ENCODE peak calls at places on chromosomes 16 and 17, in ten cellular contexts. Z is Right ventricle myocardium superior; I is iPS DF 19.7; B is cardiac muscle cell; V is activated CD8-positive, alpha-beta T cell treated with anti-CD3 and anti-CD28 coated beads for 36 hours; L is left lung; U is heart right ventricle; J is NCI-H1694; K is activated CD4-positive, alpha-beta T cell treated with anti-CD3 and anti-CD28 coated beads, Interleukin-2, amount 50 U/mL, for 48 hours; S is NCI-H2029. T is an unnamed sample.

GRCh38 chr17:71035226-71035625 is 865.9 kb downstream of the KCNJ2 start:
- DNase-seq in U (no peak), S (no peak), L (no peak), B (no peak), K (no peak), V (no peak), I (no peak), J (no peak), Z (no peak), T (no peak)

GRCh38 chr16:57976331-57976796 is 5.4 kb upstream of the CNGB1 start:
- DNase-seq in L (no peak), B (no peak), S (no peak), Z (no peak), U (no peak), J (no peak), I (no peak), V (no peak), K (no peak), T (no peak)

GRCh38 chr16:50196736-50197135 is 43.6 kb downstream of the TENT4B start:
- DNase-seq in B (no peak), Z (no peak), I (no peak), S (no peak), L (no peak), K (no peak), V (peak), J (no peak), U (no peak), T (no peak)

GRCh38 chr17:61179316-61179715 is 220.3 kb upstream of the TBX2 start:
- DNase-seq in V (no peak), S (no peak), U (no peak), L (no peak), Z (no peak), B (peak), J (no peak), K (no peak), I (no peak), T (no peak)

GRCh38 chr16:74626741-74627416 is 20.0 kb upstream of the GLG1 start:
- DNase-seq in B (no peak), K (no peak), V (peak), L (no peak), Z (no peak), U (no peak), I (no peak), S (no peak), J (no peak), T (no peak)

GRCh38 chr16:6265956-6266355 is 1066.7 kb upstream of the RBFOX1 start:
- DNase-seq in U (no peak), I (no peak), K (no peak), S (no peak), V (no peak), J (no peak), Z (no peak), L (no peak), B (no peak), T (no peak)

GRCh38 chr16:4373909-4374742 is 2.5 kb downstream of the VASN start:
- DNase-seq in U (peak), J (no peak), I (no peak), K (no peak), B (peak), V (no peak), S (no peak), L (peak), Z (peak), T (peak)

GRCh38 chr17:47330548-47330947 is 6.8 kb downstream of the EFCAB13 start:
- DNase-seq in V (no peak), K (no peak), J (no peak), S (no peak), U (no peak), B (no peak), I (no peak), Z (no peak), L (no peak), T (no peak)

GRCh38 chr17:67164298-67164697 is 80.7 kb downstream of the HELZ start:
- DNase-seq in I (no peak), Z (no peak), S (no peak), V (no peak), L (no peak), J (no peak), K (no peak), B (no peak), U (no peak), T (no peak)

GRCh38 chr16:53529529-53529928 is 26.5 kb upstream of the AKTIP start:
- DNase-seq in U (no peak), V (no peak), L (no peak), J (no peak), B (no peak), Z (no peak), K (no peak), S (no peak), I (no peak), T (no peak)

GRCh38 chr17:28404812-28405570 is 1.0 kb downstream of the SLC46A1 start:
- DNase-seq in V (no peak), S (no peak), K (no peak), I (no peak), L (no peak), Z (peak), B (no peak), J (no peak), U (no peak), T (no peak)

GRCh38 chr16:86959729-86960128 is 357.5 kb downstream of the C16orf95 start:
- DNase-seq in U (no peak), B (no peak), S (no peak), J (no peak), L (no peak), V (no peak), Z (no peak), K (no peak), I (no peak), T (no peak)

GRCh38 chr16:1688807-1689560 is 10.9 kb downstream of the JPT2 start:
- DNase-seq in U (no peak), V (no peak), K (no peak), L (peak), Z (no peak), S (no peak), J (no peak), B (no peak), I (no peak), T (no peak)

GRCh38 chr16:77157773-77158172 is 33.2 kb upstream of the MON1B start:
- DNase-seq in Z (no peak), U (no peak), V (no peak), L (no peak), S (no peak), K (no peak), B (no peak), J (no peak), I (no peak), T (no peak)

GRCh38 chr16:87352818-87353217 is 30.8 kb downstream of the FBXO31 start:
- DNase-seq in K (no peak), B (no peak), V (no peak), I (no peak), L (no peak), Z (peak), S (no peak), U (no peak), J (no peak), T (no peak)

GRCh38 chr17:13024526-13025263 is 6.9 kb upstream of the ELAC2 start:
- DNase-seq in U (peak), I (no peak), S (peak), V (peak), J (peak), B (peak), K (peak), L (peak), Z (peak), T (peak)

GRCh38 chr17:42286411-42287295 is 1.6 kb upstream of the STAT5A start:
- DNase-seq in J (no peak), V (peak), L (peak), S (no peak), K (no peak), I (no peak), U (peak), Z (peak), B (no peak), T (peak)

GRCh38 chr16:89720859-89721643 is at the start of the genes VPS9D1 and ZNF276:
- DNase-seq in S (peak), Z (peak), K (peak), U (peak), B (peak), J (peak), V (peak), L (peak), I (no peak), T (peak)

GRCh38 chr17:74987909-74988711 is 678 bp downstream of the CDR2L start:
- DNase-seq in K (peak), I (no peak), L (peak), U (peak), S (no peak), V (peak), Z (peak), B (peak), J (no peak), T (peak)

GRCh38 chr16:31876955-31877828 is 3.6 kb downstream of the ZNF267 start:
- DNase-seq in L (no peak), V (peak), J (no peak), K (no peak), U (no peak), Z (no peak), B (no peak), S (no peak), I (no peak), T (no peak)

GRCh38 chr17:48375356-48375755 is 54.7 kb downstream of the SKAP1 start:
- DNase-seq in V (no peak), L (no peak), I (no peak), B (no peak), K (no peak), S (no peak), Z (no peak), U (no peak), J (no peak), T (no peak)

GRCh38 chr16:66361604-66362135 is 4.8 kb upstream of the CDH5 start:
- DNase-seq in B (no peak), L (no peak), I (no peak), U (no peak), S (no peak), J (no peak), V (no peak), Z (no peak), K (no peak), T (no peak)

GRCh38 chr16:1945559-1946391 is 2.8 kb upstream of the MSRB1 start:
- DNase-seq in L (no peak), U (no peak), B (no peak), Z (no peak), J (no peak), K (no peak), V (no peak), I (no peak), S (no peak), T (no peak)

GRCh38 chr17:73304971-73305786 is 6.6 kb downstream of the CDC42EP4 start:
- DNase-seq in S (peak), K (no peak), I (no peak), L (peak), U (peak), B (peak), Z (peak), J (no peak), V (no peak), T (peak)

GRCh38 chr17:80279895-80280294 is 19.2 kb downstream of the RNF213 start:
- DNase-seq in Z (peak), U (peak), V (no peak), B (no peak), S (no peak), I (no peak), J (no peak), L (peak), K (no peak), T (peak)

GRCh38 chr16:3578610-3579551 is 1.7 kb upstream of the NLRC3 start:
- DNase-seq in Z (no peak), V (peak), I (no peak), U (no peak), L (no peak), S (no peak), J (no peak), B (no peak), K (peak), T (peak)

GRCh38 chr16:53899471-53899870 is 195.5 kb downstream of the FTO start:
- DNase-seq in K (no peak), J (no peak), U (no peak), V (no peak), B (no peak), L (no peak), S (no peak), Z (no peak), I (no peak), T (no peak)

GRCh38 chr17:58679263-58680037 is 12.4 kb downstream of the TEX14 start:
- DNase-seq in V (no peak), L (no peak), Z (no peak), U (no peak), J (no peak), I (peak), K (no peak), S (no peak), B (no peak), T (no peak)

GRCh38 chr17:65434251-65434650 is 127.2 kb downstream of the AXIN2 start:
- DNase-seq in U (no peak), Z (no peak), I (no peak), L (no peak), K (no peak), S (no peak), B (no peak), J (no peak), V (no peak), T (no peak)

GRCh38 chr16:14364386-14365199 is 265.5 kb downstream of the PARN start:
- DNase-seq in U (no peak), S (no peak), J (no peak), L (peak), K (no peak), B (no peak), I (no peak), V (no peak), Z (no peak), T (no peak)

GRCh38 chr17:55053855-55054254 is 85.3 kb downstream of the STXBP4 start:
- DNase-seq in I (no peak), V (no peak), S (no peak), J (peak), Z (no peak), U (no peak), B (no peak), L (no peak), K (no peak), T (no peak)

GRCh38 chr17:9098242-9098641 is 76.9 kb downstream of the NTN1 start:
- DNase-seq in J (no peak), K (no peak), I (no peak), S (no peak), U (no peak), B (no peak), V (no peak), L (no peak), Z (no peak), T (no peak)

GRCh38 chr16:17556276-17557052 is 85.7 kb upstream of the XYLT1 start:
- DNase-seq in K (no peak), B (peak), S (no peak), I (no peak), U (no peak), L (no peak), V (peak), J (peak), Z (no peak), T (no peak)

GRCh38 chr17:43840814-43841213 is 6.2 kb upstream of the CD300LG start:
- DNase-seq in K (no peak), J (no peak), L (no peak), Z (no peak), B (peak), V (no peak), I (no peak), S (no peak), U (no peak), T (no peak)

GRCh38 chr16:29148867-29149272 is 164.0 kb downstream of the LAT start:
- DNase-seq in J (no peak), I (no peak), S (no peak), K (peak), U (peak), Z (peak), V (peak), B (no peak), L (peak), T (peak)